ENCODE peak calls at places on chromosome 3, in four cellular contexts. N is H1, I is GM12878, G is HepG2. E is an unnamed sample.

GRCh38 chr3:38758557-38758956 is 57.5 kb downstream of the SCN10A start:
- DNase-seq in N (no peak), I (no peak), G (no peak), E (no peak)

GRCh38 chr3:49876567-49876966 is 6.9 kb upstream of the CAMKV start:
- DNase-seq in N (no peak), I (no peak), G (no peak), E (no peak)

GRCh38 chr3:105564546-105565288 is 198.0 kb downstream of the ALCAM start:
- DNase-seq in N (no peak), I (no peak), G (no peak), E (no peak)

GRCh38 chr3:50484681-50485263 is 18.7 kb downstream of the CACNA2D2 start:
- DNase-seq in N (no peak), I (no peak), G (no peak), E (no peak)

GRCh38 chr3:125004196-125004595 is 51.6 kb downstream of the HEG1 start:
- DNase-seq in N (no peak), I (no peak), G (no peak), E (no peak)

GRCh38 chr3:66561374-66561773 is 60.6 kb upstream of the LRIG1 start:
- DNase-seq in N (no peak), I (no peak), G (no peak), E (no peak)

GRCh38 chr3:142976621-142977398 is 13.3 kb upstream of the PAQR9 start:
- DNase-seq in N (no peak), I (no peak), G (peak), E (peak)

GRCh38 chr3:138781012-138781470 is 53.7 kb downstream of the PIK3CB start:
- DNase-seq in N (no peak), I (no peak), G (no peak), E (no peak)

GRCh38 chr3:105691053-105691452 is 177.8 kb downstream of the CBLB start:
- DNase-seq in N (no peak), I (no peak), G (no peak), E (no peak)

GRCh38 chr3:106092792-106093191 is 224.0 kb upstream of the CBLB start:
- DNase-seq in N (no peak), I (no peak), G (no peak), E (no peak)

GRCh38 chr3:149120051-149120972 is 9.1 kb upstream of the HPS3 start:
- DNase-seq in N (no peak), I (peak), G (peak), E (peak)

GRCh38 chr3:100400424-100400781 is 486 bp downstream of the TOMM70 start:
- DNase-seq in N (peak), I (no peak), G (peak), E (peak)

GRCh38 chr3:197792019-197792647 is 1.1 kb downstream of the LRCH3 start:
- DNase-seq in N (no peak), I (no peak), G (no peak), E (no peak)

GRCh38 chr3:4898454-4899313 is 80.6 kb upstream of the BHLHE40 start:
- DNase-seq in N (no peak), I (peak), G (no peak), E (no peak)

GRCh38 chr3:147007736-147008245 is 398.6 kb downstream of the ZIC4 start:
- DNase-seq in N (no peak), I (no peak), G (no peak), E (no peak)

GRCh38 chr3:64049136-64049535 is 25.8 kb upstream of the PSMD6 start:
- DNase-seq in N (no peak), I (no peak), G (no peak), E (no peak)

GRCh38 chr3:58072046-58072445 is 63.8 kb downstream of the FLNB start:
- DNase-seq in N (no peak), I (no peak), G (no peak), E (no peak)

GRCh38 chr3:149216195-149216869 is 5.3 kb downstream of the CP start:
- DNase-seq in N (no peak), I (no peak), G (peak), E (no peak)

GRCh38 chr3:55488398-55489055 is 1.4 kb upstream of the WNT5A start:
- DNase-seq in N (peak), I (peak), G (no peak), E (peak)

GRCh38 chr3:11165457-11165856 is 11.2 kb downstream of the HRH1 start:
- DNase-seq in N (no peak), I (no peak), G (no peak), E (no peak)

GRCh38 chr3:189664311-189664710 is 33.1 kb downstream of the TP63 start:
- DNase-seq in N (no peak), I (no peak), G (no peak), E (no peak)

GRCh38 chr3:108806316-108806715 is 16.3 kb upstream of the TRAT1 start:
- DNase-seq in N (no peak), I (no peak), G (no peak), E (no peak)

GRCh38 chr3:99981138-99981537 is 133.2 kb downstream of the FILIP1L start:
- DNase-seq in N (no peak), I (no peak), G (no peak), E (no peak)

GRCh38 chr3:72699631-72700030 is 148.6 kb downstream of the SHQ1 start:
- DNase-seq in N (no peak), I (no peak), G (no peak), E (no peak)

GRCh38 chr3:71064976-71065763 is 518.4 kb downstream of the FOXP1 start:
- DNase-seq in N (peak), I (no peak), G (peak), E (peak)

GRCh38 chr3:100957407-100958100 is 35.7 kb downstream of the ABI3BP start:
- DNase-seq in N (no peak), I (no peak), G (no peak), E (no peak)

GRCh38 chr3:154334973-154335420 is 10.7 kb upstream of the DHX36 start:
- DNase-seq in N (no peak), I (no peak), G (peak), E (peak)

GRCh38 chr3:169026543-169027181 is 636.9 kb downstream of the MECOM start:
- DNase-seq in N (no peak), I (no peak), G (peak), E (no peak)

GRCh38 chr3:64685800-64686445 is 1.9 kb downstream of the ADAMTS9 start:
- DNase-seq in N (peak), I (no peak), G (peak), E (peak)

GRCh38 chr3:149813367-149814281 is 609 bp downstream of the RNF13 start:
- DNase-seq in N (peak), I (no peak), G (peak), E (peak)

DNA sequence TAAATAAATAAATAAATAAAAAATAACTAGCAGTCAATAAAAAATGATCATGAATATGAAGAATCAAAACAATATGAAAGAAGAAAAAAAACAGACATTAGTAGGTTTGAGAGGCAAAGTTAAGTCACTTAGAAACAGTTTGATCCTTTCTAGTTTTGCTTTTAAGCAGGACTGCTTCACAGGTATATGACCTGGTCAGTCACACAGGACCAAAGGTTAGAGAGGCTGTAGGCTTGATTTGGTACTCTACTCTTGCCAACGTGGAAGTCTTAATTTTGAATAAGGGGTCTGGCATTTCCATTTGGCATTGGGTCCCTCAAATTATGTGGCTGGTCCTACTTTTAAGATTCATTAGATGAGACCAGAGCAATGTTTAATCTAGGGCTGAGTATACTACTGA is 441.7 kb upstream of the NECTIN3 start:
- DNase-seq in N (no peak), I (no peak), G (no peak), E (no peak)
- TF ChIP-seq SUZ12 in N (no peak), I (no peak), G (no peak), E (no peak)

GRCh38 chr3:85090495-85090894 is 131.7 kb downstream of the CADM2 start:
- DNase-seq in N (no peak), I (no peak), G (peak), E (no peak)
- TF ChIP-seq SP1 in N (no peak), I (no peak), G (no peak), E (no peak)

GRCh38 chr3:40584625-40585189 is 59.9 kb downstream of the ZNF621 start:
- DNase-seq in N (peak), I (no peak), G (peak), E (peak)
- TF ChIP-seq SUZ12 in N (no peak), I (no peak), G (no peak), E (no peak)

GRCh38 chr3:42515976-42516375 is 13.5 kb downstream of the VIPR1 start:
- DNase-seq in N (no peak), I (no peak), G (no peak), E (no peak)
- TF ChIP-seq SP1 in N (no peak), I (no peak), G (no peak), E (no peak)

DNA sequence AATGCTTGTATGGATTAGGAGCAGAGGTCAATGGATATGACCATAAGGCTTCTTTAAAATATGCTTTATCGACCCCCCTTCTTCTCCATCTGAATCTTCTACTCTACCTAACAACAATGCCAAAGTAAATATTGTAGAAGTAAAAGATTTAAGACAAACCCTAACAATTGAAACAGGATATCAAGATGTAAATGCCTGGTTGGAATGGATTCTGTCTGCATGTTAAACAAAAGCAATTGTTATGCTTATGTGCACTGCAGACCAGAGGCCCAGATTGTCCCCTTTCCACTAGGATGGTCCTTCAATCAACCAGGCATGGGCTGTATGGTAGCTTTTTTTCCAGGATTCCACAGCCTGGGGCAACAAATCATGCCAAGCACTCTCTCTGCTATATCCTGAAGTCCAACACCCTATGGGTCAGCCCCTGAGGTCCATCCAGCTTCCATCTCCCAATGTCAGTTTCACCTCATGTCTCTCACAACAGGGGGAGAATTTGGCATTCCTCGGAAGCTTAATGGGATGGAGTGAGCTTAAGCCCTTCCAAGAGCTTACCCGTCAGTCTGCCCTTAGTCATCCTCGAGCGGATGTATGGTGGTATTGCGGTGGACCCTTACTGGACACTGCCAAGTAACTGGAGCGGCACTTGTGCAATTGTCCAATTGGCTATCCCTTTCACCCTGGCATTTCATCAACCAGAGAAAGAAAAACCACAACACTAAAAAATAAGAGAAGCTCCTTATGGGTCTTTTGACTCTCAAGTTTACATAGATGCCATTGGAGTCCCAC is 36.1 kb downstream of the ZNF589 start:
- DNase-seq in N (no peak), I (no peak), G (no peak), E (no peak)
- TF ChIP-seq SUZ12 in N (no peak), I (no peak), G (no peak), E (no peak)

GRCh38 chr3:184259878-184260570 is 1.3 kb downstream of the CAMK2N2 start:
- DNase-seq in N (peak), I (no peak), G (no peak), E (peak)

GRCh38 chr3:184260571-184261269 is 633 bp downstream of the CAMK2N2 start:
- DNase-seq in N (peak), I (no peak), G (no peak), E (no peak)

GRCh38 chr3:184261270-184262165 is at the start of gene CAMK2N2:
- DNase-seq in N (peak), I (no peak), G (peak), E (peak)

GRCh38 chr3:184262927-184263179 is 1.5 kb upstream of the CAMK2N2 start:
- DNase-seq in N (no peak), I (no peak), G (no peak), E (no peak)

DNA sequence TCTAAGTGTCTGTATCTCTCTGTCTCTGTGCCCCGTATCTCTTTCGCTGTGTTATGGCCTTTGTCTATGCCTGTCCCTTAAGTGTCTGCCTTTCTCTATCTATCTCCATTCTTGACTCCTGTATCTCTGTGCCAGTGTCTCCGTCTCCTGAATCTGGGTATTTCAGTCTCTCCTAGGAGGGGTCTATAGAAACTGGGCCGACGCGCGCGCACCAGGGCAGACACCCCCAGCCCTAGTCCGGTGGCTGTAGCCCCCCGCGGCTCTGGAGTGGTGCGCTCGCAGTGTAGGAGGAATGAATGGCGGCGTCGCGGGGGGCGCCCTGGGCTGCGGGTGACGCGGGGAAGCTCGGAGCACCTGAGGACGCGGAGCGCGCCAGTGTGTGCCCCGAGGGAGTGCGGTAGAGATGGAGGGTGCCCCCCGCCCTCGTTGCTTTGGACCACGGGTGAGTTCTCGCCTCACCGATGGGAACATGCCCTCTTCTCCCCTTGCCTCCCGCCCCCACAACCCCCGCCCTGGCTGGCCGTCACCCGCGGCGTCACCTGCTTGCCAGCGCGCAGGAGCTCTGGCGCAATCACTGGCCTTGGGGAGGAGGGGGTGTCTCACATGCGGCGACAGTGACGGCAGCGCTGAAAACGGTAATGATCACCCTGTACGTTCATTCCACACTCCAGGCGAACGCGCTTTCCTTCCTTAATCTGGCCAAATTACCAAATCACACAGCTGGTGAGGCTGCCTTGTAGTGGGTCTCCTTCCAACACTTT is 993 bp upstream of the CAMK2N2 start:
- DNase-seq in N (peak), I (no peak), G (no peak), E (no peak)
- TF ChIP-seq SP1 in N (no peak), I (no peak), G (no peak), E (no peak)

GRCh38 chr3:128693696-128694095 is 32.3 kb upstream of the RAB7A start:
- DNase-seq in N (no peak), I (no peak), G (no peak), E (no peak)
- TF ChIP-seq SUZ12 in N (no peak), I (no peak), G (no peak), E (no peak)

GRCh38 chr3:128290484-128290883 is 137.2 kb downstream of the EEFSEC start:
- DNase-seq in N (no peak), I (no peak), G (no peak), E (no peak)
- TF ChIP-seq SP1 in N (no peak), I (no peak), G (no peak), E (no peak)

DNA sequence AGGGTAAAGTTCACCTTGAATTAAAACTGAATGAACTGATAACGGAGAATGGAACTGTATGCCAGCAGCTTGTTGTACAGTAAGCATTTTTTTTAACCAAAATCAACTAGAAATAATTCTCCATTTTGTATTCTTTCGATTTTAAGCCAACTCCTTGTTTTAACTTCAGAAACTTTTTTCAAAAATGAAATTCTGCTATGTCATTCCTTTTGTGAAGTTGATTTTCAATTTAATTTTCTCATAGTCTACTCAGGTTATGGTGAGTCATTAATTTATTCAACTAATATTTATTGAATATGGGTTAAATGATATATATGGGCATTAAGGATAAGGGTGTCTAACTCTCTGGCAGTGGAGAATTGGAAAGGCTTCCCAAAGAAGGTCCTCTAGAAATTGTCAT is 53.7 kb downstream of the RASA2 start:
- DNase-seq in N (no peak), I (no peak), G (no peak), E (no peak)
- TF ChIP-seq SUZ12 in N (no peak), I (no peak), G (no peak), E (no peak)

E was measured in HEK293T.